ENCODE peak calls at places on chromosomes 16 and 17, in four cellular contexts. E is upper lobe of right lung, P is heart right ventricle, G is IMR-90. I is an unnamed sample.

GRCh38 chr16:282944-283744 is at the start of gene PDIA2:
- DNase-seq in G (no peak), E (no peak), P (no peak), I (no peak)

GRCh38 chr16:1300664-1301476 is 8.6 kb upstream of the UBE2I start:
- DNase-seq in G (peak; percentile 22), E (peak; percentile 90), P (peak; percentile 55), I (no peak)

GRCh38 chr16:65697516-65697915 is 575.7 kb upstream of the CDH11 start:
- DNase-seq in P (no peak), G (no peak), E (no peak), I (no peak)

GRCh38 chr17:16977932-16978331 is 6.0 kb upstream of the TNFRSF13B start:
- DNase-seq in P (no peak), E (no peak), G (peak; percentile 38), I (peak; percentile 9)

GRCh38 chr17:82272495-82273326 is 789 bp downstream of the CSNK1D start:
- DNase-seq in E (peak; percentile 81), G (no peak), P (peak; percentile 59), I (no peak)

GRCh38 chr17:40303009-40303657 is 5.8 kb upstream of the RARA start:
- DNase-seq in G (peak; percentile 82), P (peak; percentile 71), E (no peak), I (peak; percentile 63)

GRCh38 chr17:73166731-73167581 is 2.1 kb downstream of the SSTR2 start:
- DNase-seq in E (no peak), P (no peak), G (no peak), I (peak; percentile 10)

GRCh38 chr17:15101175-15101574 is 164.0 kb downstream of the PMP22 start:
- DNase-seq in P (no peak), E (no peak), G (no peak), I (no peak)

GRCh38 chr17:74964246-74964761 is 8.3 kb downstream of the HID1 start:
- DNase-seq in E (no peak), P (no peak), G (no peak), I (no peak)

GRCh38 chr16:11087691-11088431 is 143.5 kb downstream of the CLEC16A start:
- DNase-seq in P (no peak), G (peak; percentile 57), E (no peak), I (no peak)

GRCh38 chr16:87288753-87289362 is 28.3 kb downstream of the C16orf95 start:
- DNase-seq in G (peak; percentile 92), E (no peak), P (no peak), I (no peak)

DNA sequence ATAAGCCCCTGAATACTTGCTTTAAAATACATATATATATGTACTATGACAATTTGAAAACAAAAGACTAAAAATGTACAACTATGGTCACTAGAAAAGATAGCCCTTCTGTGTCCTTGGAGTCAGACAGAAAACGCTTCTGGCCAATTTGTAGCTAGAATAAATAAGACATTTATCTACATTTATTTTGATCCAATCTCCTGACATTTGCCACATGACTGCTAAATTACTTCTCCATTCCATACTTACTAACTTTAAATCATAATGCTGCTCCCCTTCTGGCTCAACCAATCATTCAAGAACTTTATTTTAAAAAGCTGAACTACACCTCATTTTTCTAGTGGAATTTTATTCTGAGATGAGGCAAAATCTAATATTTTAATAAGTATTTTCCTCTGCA is 65.8 kb downstream of the CYTH1 start:
- DNase-seq in E (no peak), P (no peak), G (no peak), I (no peak)
- H3K4me3 ChIP-seq in E (no peak overlapping the region), P (no peak overlapping the region), G (no peak overlapping the region), I (no peak overlapping the region)

GRCh38 chr16:61435356-61435755 is 600.9 kb downstream of the CDH8 start:
- DNase-seq in G (no peak), P (no peak), E (no peak), I (no peak)

GRCh38 chr16:61432421-61432820 is 603.8 kb downstream of the CDH8 start:
- DNase-seq in G (no peak), E (no peak), P (no peak), I (peak; percentile 2)
- TF ChIP-seq CTCF in G (no peak), E (no peak), P (no peak), I (no peak)

DNA sequence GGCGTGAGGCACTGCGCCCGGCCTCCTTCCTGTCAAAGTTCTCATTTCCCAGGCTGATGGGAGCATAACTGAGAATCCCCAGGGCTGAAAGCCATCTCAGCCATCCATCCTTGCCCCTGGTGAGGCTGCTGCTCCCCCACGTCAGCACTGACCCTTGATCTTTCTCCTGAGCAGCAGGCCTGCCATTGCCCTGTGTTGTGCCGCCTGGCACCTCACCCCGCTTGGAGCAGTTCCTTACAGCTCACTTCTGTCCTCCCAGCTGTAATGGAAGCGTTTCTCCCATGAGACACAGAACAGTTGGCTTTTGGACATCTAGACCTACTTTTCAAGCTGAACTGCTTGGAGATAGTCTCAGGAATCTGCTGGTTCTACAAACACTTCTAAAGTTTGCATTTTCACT is 51.5 kb downstream of the OR1D5 start:
- DNase-seq in G (no peak), E (no peak), P (no peak), I (no peak)
- H3K36me3 ChIP-seq in G (no peaks in the 10 kb centered on the region), E (no peaks in the 10 kb centered on the region), P (no peaks in the 10 kb centered on the region), I (peaks cover 10% of the 10 kb centered on the region)

GRCh38 chr17:56972111-56972730 is 5.7 kb upstream of the SCPEP1 start:
- DNase-seq in G (no peak), E (no peak), P (no peak), I (no peak)

GRCh38 chr17:56970974-56971373 is 7.0 kb upstream of the SCPEP1 start:
- DNase-seq in G (no peak), P (no peak), E (no peak), I (no peak)

GRCh38 chr17:56960596-56961538 is at the start of gene COIL:
- DNase-seq in G (peak; percentile 89), P (peak; percentile 93), E (peak; percentile 94), I (peak; percentile 81)

DNA sequence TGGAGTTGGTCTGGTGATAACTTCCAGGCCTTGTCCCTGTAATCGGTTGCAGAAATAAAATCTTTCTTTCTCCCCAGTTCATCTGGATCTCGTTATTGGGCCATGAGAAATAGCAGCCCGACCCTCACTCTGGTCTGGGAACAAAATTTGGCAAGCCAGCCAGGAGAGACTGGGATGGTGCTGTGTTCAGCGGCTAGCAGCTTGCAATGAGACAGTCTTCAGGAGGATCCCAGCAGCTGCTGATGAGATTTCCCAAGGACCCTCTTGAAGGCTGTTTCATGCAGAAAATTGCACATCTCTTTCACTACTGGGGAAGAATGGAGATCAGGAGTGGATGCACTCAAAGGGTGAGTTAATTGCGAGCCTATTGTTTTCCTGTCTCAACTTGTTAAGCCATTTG is 5.4 kb upstream of the COIL start:
- DNase-seq in P (no peak), G (no peak), E (no peak), I (peak; percentile 29)
- H3K4me3 ChIP-seq in P (no peak overlapping the region), G (no peak overlapping the region), E (no peak overlapping the region), I (no peak overlapping the region)

GRCh38 chr17:78133971-78134898 is 3.7 kb downstream of the TMC8 start:
- DNase-seq in P (no peak), E (peak; percentile 80), G (peak; percentile 12), I (peak; percentile 47)
- TF ChIP-seq CTCF in P (peak; percentile 36), E (peak; percentile 56), G (peak; percentile 37), I (peak; percentile 70)

GRCh38 chr17:76929148-76929547 is 60.9 kb downstream of the MGAT5B start:
- DNase-seq in P (no peak), E (no peak), G (no peak), I (no peak)

GRCh38 chr17:76929572-76929971 is 61.4 kb downstream of the MGAT5B start:
- DNase-seq in P (no peak), E (no peak), G (no peak), I (no peak)

GRCh38 chr17:76927577-76927976 is 59.4 kb downstream of the MGAT5B start:
- DNase-seq in P (no peak), E (no peak), G (no peak), I (no peak)

GRCh38 chr17:76926237-76926866 is 58.1 kb downstream of the MGAT5B start:
- DNase-seq in G (no peak), E (no peak), P (no peak), I (no peak)

GRCh38 chr17:76927982-76928381 is 59.8 kb downstream of the MGAT5B start:
- DNase-seq in G (no peak), E (no peak), P (no peak), I (no peak)
- H3K36me3 ChIP-seq in G (no peaks in the 10 kb centered on the region), E (no peaks in the 10 kb centered on the region), P (no peaks in the 10 kb centered on the region), I (no peaks in the 10 kb centered on the region)

GRCh38 chr16:20875358-20875656 is 24.9 kb downstream of the DCUN1D3 start:
- DNase-seq in E (no peak), P (no peak), G (no peak), I (no peak)

GRCh38 chr16:20871935-20872815 is 28.0 kb downstream of the DCUN1D3 start:
- DNase-seq in E (no peak), G (no peak), P (no peak), I (no peak)

GRCh38 chr16:20871258-20871657 is 28.9 kb downstream of the DCUN1D3 start:
- DNase-seq in P (no peak), E (no peak), G (no peak), I (no peak)

GRCh38 chr16:20873331-20873730 is 26.8 kb downstream of the DCUN1D3 start:
- DNase-seq in G (no peak), E (no peak), P (no peak), I (no peak)

DNA sequence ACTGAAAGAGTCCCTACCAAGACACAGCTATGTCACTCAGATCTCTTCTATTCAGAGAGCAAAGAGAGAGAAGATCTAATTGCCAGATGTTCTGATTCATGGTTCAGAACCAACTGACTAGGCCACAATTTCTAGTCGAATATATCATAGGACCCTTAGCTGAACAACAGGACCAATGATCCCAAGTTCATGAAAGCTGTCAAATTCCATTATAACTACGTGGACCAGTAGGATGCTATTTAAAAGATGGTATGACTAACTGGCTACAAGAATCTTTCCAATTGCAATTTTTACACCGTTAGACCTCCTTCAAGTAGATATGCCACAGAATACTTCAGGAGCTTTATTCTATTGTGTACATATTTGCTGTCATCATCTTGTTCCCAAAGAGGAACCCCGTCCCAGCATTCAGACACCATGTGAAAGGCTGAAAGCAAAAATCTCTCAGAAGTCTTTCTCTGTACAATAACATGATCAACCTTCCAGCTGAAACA is 26.0 kb downstream of the DCUN1D3 start:
- DNase-seq in P (no peak), E (no peak), G (no peak), I (peak; percentile 69)
- H3K4me3 ChIP-seq in P (no peak overlapping the region), E (no peak overlapping the region), G (no peak overlapping the region), I (no peak overlapping the region)